ENCODE peak calls at places on chromosome 19, in ten cellular contexts. N is BE2C; I is uterus; J is endothelial cell of umbilical vein; E is stimulated activated CD4-positive, alpha-beta T cell treated with anti-CD3 and anti-CD28 coated beads, Interleukin-1b, Interleukin-23, amount 100 ng/mL, for 1 hour; O is ELR; Z is amniotic stem cell; G is HTR-8/SVneo; M is frontal cortex; H is GM04504. Y is an unnamed sample.

GRCh38 chr19:741506-742131 is 9.3 kb upstream of the MISP start:
- DNase-seq in N (no peak), I (no peak), J (no peak), E (no peak), O (peak; percentile 55), Z (no peak), G (peak; percentile 31), M (no peak), H (no peak), Y (no peak)

GRCh38 chr19:12665646-12666304 is 767 bp downstream of the MAN2B1 start:
- DNase-seq in N (no peak), I (no peak), J (no peak), E (no peak), O (peak; percentile 33), Z (no peak), G (no peak), M (no peak), H (no peak), Y (no peak)

GRCh38 chr19:10784257-10784656 is 51.8 kb downstream of the TMED1 start:
- DNase-seq in N (no peak), I (no peak), J (no peak), E (no peak), O (no peak), Z (no peak), G (no peak), M (no peak), H (no peak), Y (no peak)

GRCh38 chr19:35596366-35596999 is 10.5 kb downstream of the PMIS2 start:
- DNase-seq in N (peak; percentile 50), I (no peak), J (no peak), E (no peak), O (peak; percentile 38), Z (no peak), G (no peak), M (no peak), H (no peak), Y (no peak)

GRCh38 chr19:46289724-46290619 is 6.9 kb upstream of the HIF3A start:
- DNase-seq in N (no peak), I (no peak), J (no peak), E (no peak), O (no peak), Z (no peak), G (no peak), M (no peak), H (no peak), Y (no peak)

GRCh38 chr19:42468273-42468796 is 25.6 kb upstream of the CXCL17 start:
- DNase-seq in N (no peak), I (no peak), J (no peak), E (no peak), O (peak; percentile 79), Z (peak; percentile 65), G (peak; percentile 74), M (no peak), H (peak; percentile 65), Y (peak; percentile 76)

GRCh38 chr19:33402421-33403220 is 29.1 kb downstream of the CEBPG start:
- DNase-seq in N (peak; percentile 22), I (no peak), J (no peak), E (no peak), O (no peak), Z (no peak), G (peak; percentile 25), M (peak; percentile 27), H (no peak), Y (no peak)

GRCh38 chr19:35253316-35254286 is 4.8 kb downstream of the LSR start:
- DNase-seq in N (no peak), I (no peak), J (no peak), E (no peak), O (no peak), Z (no peak), G (no peak), M (no peak), H (no peak), Y (no peak)

GRCh38 chr19:17001603-17002183 is 24.9 kb downstream of the CPAMD8 start:
- DNase-seq in N (no peak), I (no peak), J (no peak), E (no peak), O (no peak), Z (no peak), G (no peak), M (no peak), H (no peak), Y (no peak)

GRCh38 chr19:38143847-38144246 is 80.2 kb downstream of the DPF1 start:
- DNase-seq in N (no peak), I (no peak), J (no peak), E (no peak), O (no peak), Z (no peak), G (no peak), M (no peak), H (no peak), Y (no peak)

GRCh38 chr19:8305798-8306197 is 2.4 kb downstream of the CD320 start:
- DNase-seq in N (peak; percentile 2), I (peak; percentile 12), J (no peak), E (no peak), O (no peak), Z (no peak), G (no peak), M (no peak), H (no peak), Y (no peak)

GRCh38 chr19:4967738-4968461 is 1.0 kb upstream of the KDM4B start:
- DNase-seq in N (no peak), I (no peak), J (no peak), E (no peak), O (peak; percentile 60), Z (no peak), G (no peak), M (no peak), H (no peak), Y (no peak)

GRCh38 chr19:11942008-11942842 is 17.3 kb downstream of the ZNF700 start:
- DNase-seq in N (no peak), I (no peak), J (no peak), E (no peak), O (no peak), Z (no peak), G (no peak), M (no peak), H (no peak), Y (no peak)

GRCh38 chr19:39032164-39032918 is at the start of gene FBXO27:
- DNase-seq in N (no peak), I (peak; percentile 20), J (no peak), E (no peak), O (peak; percentile 8), Z (no peak), G (no peak), M (peak; percentile 62), H (no peak), Y (no peak)

GRCh38 chr19:16566161-16566560 is 6.1 kb downstream of the SLC35E1 start:
- DNase-seq in N (no peak), I (no peak), J (peak; percentile 83), E (no peak), O (no peak), Z (no peak), G (no peak), M (no peak), H (no peak), Y (no peak)

GRCh38 chr19:13033819-13034611 is 38.7 kb downstream of the NFIX start:
- DNase-seq in N (peak; percentile 79), I (peak; percentile 77), J (no peak), E (peak; percentile 33), O (peak; percentile 68), Z (no peak), G (peak; percentile 64), M (no peak), H (no peak), Y (no peak)

GRCh38 chr19:16920816-16921529 is 32.2 kb downstream of the F2RL3 start:
- DNase-seq in N (peak; percentile 26), I (no peak), J (no peak), E (no peak), O (peak; percentile 94), Z (no peak), G (no peak), M (no peak), H (peak; percentile 66), Y (peak; percentile 27)

GRCh38 chr19:54470991-54471782 is 1.9 kb downstream of the CDC42EP5 start:
- DNase-seq in N (no peak), I (no peak), J (peak; percentile 67), E (no peak), O (no peak), Z (no peak), G (no peak), M (peak; percentile 62), H (no peak), Y (no peak)

GRCh38 chr19:54208784-54209057 is 8.1 kb downstream of the RPS9 start:
- DNase-seq in N (no peak), I (no peak), J (no peak), E (no peak), O (peak; percentile 64), Z (no peak), G (no peak), M (no peak), H (no peak), Y (no peak)

GRCh38 chr19:50414850-50415660 is 3.7 kb upstream of the SPIB start:
- DNase-seq in N (peak; percentile 85), I (peak; percentile 58), J (peak; percentile 60), E (peak; percentile 63), O (peak; percentile 42), Z (peak; percentile 6), G (peak; percentile 31), M (peak; percentile 91), H (no peak), Y (peak; percentile 22)

GRCh38 chr19:30073152-30074000 is 131.3 kb downstream of the URI1 start:
- DNase-seq in N (no peak), I (no peak), J (no peak), E (no peak), O (no peak), Z (no peak), G (no peak), M (no peak), H (no peak), Y (no peak)

GRCh38 chr19:55069137-55069858 is 6.3 kb upstream of the RDH13 start:
- DNase-seq in N (no peak), I (no peak), J (no peak), E (no peak), O (peak; percentile 19), Z (no peak), G (no peak), M (no peak), H (no peak), Y (no peak)

GRCh38 chr19:42295342-42295741 is 6.6 kb upstream of the PRR19 start:
- DNase-seq in N (no peak), I (no peak), J (no peak), E (no peak), O (no peak), Z (no peak), G (no peak), M (no peak), H (no peak), Y (no peak)

GRCh38 chr19:51691122-51692064 is 1.7 kb upstream of the SPACA6 start:
- DNase-seq in N (peak; percentile 21), I (no peak), J (no peak), E (no peak), O (peak; percentile 35), Z (peak; percentile 34), G (no peak), M (no peak), H (no peak), Y (no peak)